ENCODE peak calls at places on chromosomes 2 and 18, in four cellular contexts. T, M, K and E are unnamed samples.

GRCh38 chr2:160207804-160208661 is 8.0 kb upstream of the ITGB6 start:
- DNase-seq in M (peak), K (peak), T (peak), E (peak)

GRCh38 chr2:171595896-171596295 is 73.6 kb downstream of the CYBRD1 start:
- DNase-seq in T (no peak), M (peak), K (peak), E (peak)

GRCh38 chr2:64646007-64646880 is 7.5 kb downstream of the SERTAD2 start:
- DNase-seq in M (no peak), T (peak), K (peak), E (no peak)

GRCh38 chr18:48729421-48729820 is 190.6 kb downstream of the CTIF start:
- DNase-seq in M (no peak), T (no peak), K (no peak), E (no peak)

GRCh38 chr2:150142561-150142960 is 344.9 kb downstream of the RND3 start:
- DNase-seq in M (no peak), K (peak), T (no peak), E (no peak)

GRCh38 chr2:163877316-163877715 is 141.5 kb upstream of the FIGN start:
- DNase-seq in K (peak), T (no peak), M (no peak), E (peak)

GRCh38 chr2:207113403-207113802 is 52.3 kb downstream of the KLF7 start:
- DNase-seq in T (no peak), M (no peak), K (no peak), E (no peak)

GRCh38 chr2:221961561-221961960 is 337.2 kb downstream of the PAX3 start:
- DNase-seq in M (no peak), K (no peak), T (no peak), E (no peak)

GRCh38 chr2:232021881-232022280 is 60.4 kb downstream of the DIS3L2 start:
- DNase-seq in K (no peak), T (no peak), M (no peak), E (no peak)

GRCh38 chr2:78035804-78036203 is 513.6 kb upstream of the LRRTM4 start:
- DNase-seq in M (no peak), T (no peak), K (no peak), E (no peak)

GRCh38 chr2:151028691-151029176 is 232.9 kb downstream of the RBM43 start:
- DNase-seq in M (no peak), T (no peak), K (peak), E (no peak)

GRCh38 chr2:15400240-15400826 is 160.8 kb downstream of the NBAS start:
- DNase-seq in T (no peak), K (no peak), M (no peak), E (no peak)

GRCh38 chr2:237091779-237092436 is 6.2 kb downstream of the COPS8 start:
- DNase-seq in K (peak), T (no peak), M (no peak), E (no peak)

GRCh38 chr2:111054791-111055627 is 65.7 kb upstream of the BCL2L11 start:
- DNase-seq in M (no peak), T (no peak), K (no peak), E (no peak)

GRCh38 chr2:134119117-134119671 is 134.7 kb upstream of the MGAT5 start:
- DNase-seq in T (no peak), K (no peak), M (no peak), E (no peak)

GRCh38 chr18:7663305-7664023 is 96.3 kb downstream of the PTPRM start:
- DNase-seq in T (no peak), M (no peak), K (no peak), E (no peak)

GRCh38 chr2:162344617-162344950 is 652 bp downstream of the GCA start:
- DNase-seq in T (no peak), M (no peak), K (no peak), E (no peak)

GRCh38 chr2:8487461-8487932 is 194.4 kb upstream of the ID2 start:
- DNase-seq in M (no peak), K (no peak), T (no peak), E (no peak)

GRCh38 chr2:26292646-26293045 is 47.9 kb downstream of the HADHB start:
- DNase-seq in M (no peak), K (peak), T (no peak), E (no peak)
- TF ChIP-seq CTCF in M (no peak), K (no peak), T (no peak), E (no peak)

GRCh38 chr2:218873359-218874194 is 7.1 kb upstream of the WNT10A start:
- DNase-seq in K (no peak), M (no peak), T (no peak), E (no peak)
- TF ChIP-seq CTCF in K (no peak), M (no peak), T (no peak), E (no peak)

GRCh38 chr18:67456691-67457090 is 59.8 kb downstream of the DSEL start:
- DNase-seq in M (no peak), K (peak), T (no peak), E (no peak)
- TF ChIP-seq CTCF in M (peak), K (peak), T (no peak), E (no peak)

GRCh38 chr2:86309966-86310365 is 27.5 kb downstream of the REEP1 start:
- DNase-seq in K (no peak), M (no peak), T (no peak), E (no peak)
- TF ChIP-seq CTCF in K (no peak), M (no peak), T (no peak), E (no peak)

DNA sequence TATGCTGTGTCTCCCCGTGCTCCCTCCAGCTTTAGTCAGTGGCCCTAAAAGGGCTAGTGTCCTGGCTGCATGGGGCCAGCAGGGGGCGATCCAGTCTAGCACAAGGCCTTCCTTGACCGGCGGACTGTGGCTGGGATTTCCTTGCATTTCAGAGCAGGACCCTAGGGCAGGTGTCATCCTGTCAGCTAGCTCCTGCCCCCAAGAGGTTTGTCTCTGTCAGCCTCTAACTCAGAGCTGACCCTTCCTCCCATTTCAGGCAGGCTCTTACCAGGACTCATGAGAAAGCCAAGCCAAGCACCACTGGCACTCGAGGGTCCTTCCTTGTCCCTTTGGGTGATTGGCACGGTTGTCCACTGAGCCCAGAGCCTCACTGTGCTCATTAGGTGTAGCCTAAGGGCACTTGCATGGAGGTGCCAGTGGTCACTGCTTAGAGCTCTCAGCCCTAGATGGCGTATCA is 140.3 kb downstream of the RPIA start:
- DNase-seq in K (peak), M (no peak), T (peak), E (no peak)
- TF ChIP-seq CTCF in K (peak), M (peak), T (peak), E (peak)

DNA sequence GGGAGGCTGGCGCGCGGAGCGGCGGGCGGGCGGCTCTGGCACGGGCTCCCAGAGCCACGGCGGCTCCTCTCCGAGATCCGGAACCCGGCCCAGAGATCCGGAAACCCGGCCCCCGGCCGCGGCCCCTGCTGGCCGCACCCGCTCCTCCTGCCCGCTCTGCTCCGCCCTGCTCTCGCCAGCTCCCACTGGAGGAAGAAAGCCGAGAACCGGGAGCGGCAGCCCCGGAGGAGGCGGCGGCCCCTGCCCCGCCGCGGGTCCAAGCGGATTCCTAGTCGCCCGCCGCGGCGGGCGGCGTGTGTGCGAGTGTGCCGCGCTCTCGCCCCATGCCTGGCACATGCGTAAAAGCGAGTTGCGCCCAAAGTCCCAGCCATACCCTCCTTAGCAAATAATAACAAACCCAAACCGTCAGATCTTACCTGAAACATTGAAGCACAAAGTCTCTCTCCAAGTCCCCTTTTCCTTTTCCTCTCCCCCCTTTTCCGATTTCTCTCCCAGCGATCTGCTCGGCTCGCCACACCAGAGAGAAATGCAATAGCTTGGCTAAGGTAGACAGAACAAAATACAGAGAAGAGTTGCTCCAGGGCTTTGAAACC is 108.7 kb upstream of the KCTD1 start:
- DNase-seq in M (peak), T (peak), K (peak), E (no peak)
- TF ChIP-seq CTCF in M (peak), T (peak), K (no peak), E (peak)